ENCODE peak calls at places on chromosomes 3 and 15, in five cellular contexts. Q is small intestine, O is thoracic aorta, D is HepG2, C is right lobe of liver. A is an unnamed sample. For H3K4me1 and H3K27me3, the result is how much of the 10 kb centered on the place peaks cover.

GRCh38 chr3:189167027-189167766 is 4.6 kb upstream of the TPRG1 start:
- DNase-seq in O (no peak), C (no peak), Q (peak), D (no peak), A (no peak)

GRCh38 chr3:11005686-11006256 is 13.2 kb downstream of the SLC6A1 start:
- DNase-seq in D (no peak), O (no peak), C (no peak), Q (no peak), A (no peak)

GRCh38 chr3:102038477-102039142 is 189.3 kb downstream of the NFKBIZ start:
- DNase-seq in D (no peak), C (no peak), Q (no peak), O (no peak), A (no peak)

GRCh38 chr15:98452238-98452637 is 196.1 kb upstream of the IGF1R start:
- DNase-seq in C (no peak), O (no peak), D (no peak), Q (no peak), A (no peak)

GRCh38 chr15:91572110-91572509 is 281.4 kb upstream of the SLCO3A1 start:
- DNase-seq in D (no peak), C (no peak), O (no peak), Q (no peak), A (no peak)

GRCh38 chr3:99319961-99320360 is 318.4 kb upstream of the COL8A1 start:
- DNase-seq in Q (no peak), C (no peak), O (no peak), D (no peak), A (no peak)

GRCh38 chr15:68781766-68782588 is 38.7 kb downstream of the ANP32A start:
- DNase-seq in C (peak), O (peak), D (no peak), Q (no peak), A (peak)

GRCh38 chr15:38374024-38374423 is 79.9 kb upstream of the FAM98B start:
- DNase-seq in O (no peak), C (no peak), Q (no peak), D (no peak), A (no peak)

GRCh38 chr3:3800685-3801509 is 1.7 kb downstream of the LRRN1 start:
- DNase-seq in C (peak), Q (peak), D (no peak), O (no peak), A (no peak)

GRCh38 chr3:94413721-94414106 is 350.9 kb downstream of the NSUN3 start:
- DNase-seq in O (no peak), D (no peak), C (no peak), Q (no peak), A (no peak)

GRCh38 chr3:72141264-72141663 is 356.3 kb upstream of the PROK2 start:
- DNase-seq in Q (no peak), D (no peak), O (no peak), C (no peak), A (no peak)

GRCh38 chr15:66822106-66822505 is 120.1 kb downstream of the SMAD6 start:
- DNase-seq in O (no peak), C (no peak), D (no peak), Q (no peak), A (no peak)

GRCh38 chr3:38580450-38581382 is 68.8 kb downstream of the SCN5A start:
- DNase-seq in Q (no peak), O (no peak), C (no peak), D (no peak), A (no peak)

GRCh38 chr3:172191629-172192028 is 152.3 kb downstream of the FNDC3B start:
- DNase-seq in C (no peak), O (no peak), D (no peak), Q (no peak), A (no peak)

GRCh38 chr3:15500107-15500724 is 21.3 kb downstream of the COLQ start:
- DNase-seq in Q (no peak), D (no peak), C (no peak), O (no peak), A (no peak)

GRCh38 chr3:112120485-112120836 is 12.6 kb downstream of the GCSAM start:
- DNase-seq in C (no peak), D (no peak), O (no peak), Q (no peak), A (no peak)

GRCh38 chr3:195182470-195182795 is 88.5 kb downstream of the XXYLT1 start:
- DNase-seq in Q (no peak), O (no peak), D (no peak), C (no peak), A (no peak)

GRCh38 chr3:123618768-123619484 is 34.1 kb upstream of the HACD2 start:
- DNase-seq in D (no peak), C (no peak), Q (no peak), O (peak), A (peak)

GRCh38 chr3:197376020-197376419 is 77.6 kb upstream of the DLG1 start:
- DNase-seq in C (no peak), D (no peak), Q (no peak), O (no peak), A (no peak)

GRCh38 chr15:45660231-45660979 is 25.6 kb downstream of the SQOR start:
- DNase-seq in C (no peak), Q (no peak), D (no peak), O (no peak), A (no peak)

GRCh38 chr3:67964596-67964995 is 310.2 kb upstream of the SUCLG2 start:
- DNase-seq in O (no peak), D (no peak), C (no peak), Q (no peak), A (no peak)

GRCh38 chr3:60746690-60747416 is 504.4 kb downstream of the FHIT start:
- DNase-seq in O (no peak), C (no peak), Q (no peak), D (no peak), A (no peak)

GRCh38 chr15:83605595-83605994 is 48.3 kb upstream of the ADAMTSL3 start:
- DNase-seq in Q (no peak), O (no peak), C (no peak), D (no peak), A (peak)

GRCh38 chr3:196093271-196094111 is 11.6 kb upstream of the TFRC start:
- DNase-seq in C (no peak), D (no peak), O (no peak), Q (no peak), A (no peak)

GRCh38 chr3:29440321-29441019 is 159.6 kb downstream of the RBMS3 start:
- DNase-seq in C (no peak), D (no peak), Q (peak), O (no peak), A (no peak)

GRCh38 chr3:12796171-12797123 is at the start of gene CAND2:
- DNase-seq in Q (no peak), C (no peak), D (no peak), O (peak), A (peak)

GRCh38 chr3:126245811-126246727 is 65.7 kb upstream of the ALDH1L1 start:
- DNase-seq in Q (peak), C (no peak), D (peak), O (no peak), A (peak)

GRCh38 chr3:154819491-154819890 is 260.6 kb upstream of the MME start:
- DNase-seq in Q (no peak), D (no peak), C (no peak), O (no peak), A (no peak)

GRCh38 chr3:8938021-8938420 is 25.3 kb downstream of the RAD18 start:
- DNase-seq in C (no peak), O (no peak), D (peak), Q (no peak), A (no peak)

GRCh38 chr3:72487078-72487765 is 361.0 kb downstream of the SHQ1 start:
- DNase-seq in C (no peak), O (peak), D (peak), Q (no peak), A (peak)

GRCh38 chr3:30180305-30181275 is 425.8 kb upstream of the TGFBR2 start:
- DNase-seq in Q (no peak), O (no peak), D (no peak), C (no peak), A (no peak)

GRCh38 chr3:20043398-20043797 is 3.2 kb downstream of the KAT2B start:
- DNase-seq in Q (peak), O (peak), D (no peak), C (peak), A (peak)

GRCh38 chr3:182793663-182794454 is 555 bp downstream of the ATP11B start:
- DNase-seq in C (peak), Q (peak), O (no peak), D (peak), A (peak)

GRCh38 chr15:71197620-71198019 is 82.3 kb downstream of the THSD4 start:
- DNase-seq in O (no peak), D (no peak), C (no peak), Q (no peak), A (no peak)
- H3K4me1 ChIP-seq in O (under half), D (under half), C (under half), Q (under half), A (under half)

GRCh38 chr15:30925686-30926085 is 22.0 kb downstream of the FAN1 start:
- DNase-seq in D (no peak), O (no peak), C (no peak), Q (no peak), A (no peak)
- H3K27ac ChIP-seq in D (no peak), O (no peak), C (no peak), Q (no peak), A (peak)

GRCh38 chr15:64985382-64986033 is 4.2 kb downstream of the SPG21 start:
- DNase-seq in O (no peak), C (no peak), D (peak), Q (no peak), A (no peak)

GRCh38 chr15:64981812-64982431 is 7.8 kb downstream of the SPG21 start:
- DNase-seq in Q (peak), C (peak), D (peak), O (no peak), A (no peak)

GRCh38 chr15:64987136-64987535 is 2.6 kb downstream of the SPG21 start:
- DNase-seq in O (no peak), Q (no peak), D (no peak), C (no peak), A (no peak)

GRCh38 chr15:64979252-64979710 is 10.4 kb downstream of the SPG21 start:
- DNase-seq in Q (no peak), C (no peak), O (no peak), D (no peak), A (no peak)

DNA sequence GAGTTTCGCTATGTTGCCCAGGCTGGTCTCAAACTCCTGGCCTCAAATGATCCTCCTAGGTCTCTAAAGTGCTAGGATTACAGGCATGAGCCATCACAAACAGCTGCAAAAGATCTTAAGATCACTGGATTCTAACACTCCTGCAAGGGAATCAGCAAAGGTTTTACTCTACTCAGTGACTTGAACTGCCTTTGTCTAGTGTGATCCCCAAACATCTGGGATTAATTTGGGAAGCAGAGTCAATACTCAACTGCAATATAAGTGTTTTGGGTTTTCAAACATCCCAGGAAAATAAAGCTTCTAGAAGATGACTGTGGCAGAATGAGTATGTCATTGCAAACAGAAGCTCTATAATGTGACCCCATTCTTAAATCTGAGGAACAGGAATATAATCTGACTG is 7.2 kb downstream of the SPG21 start:
- DNase-seq in Q (no peak), D (no peak), C (no peak), O (no peak), A (no peak)
- H3K27me3 ChIP-seq in Q (under half), D (under half), C (under half), O (under half), A (under half)

DNA sequence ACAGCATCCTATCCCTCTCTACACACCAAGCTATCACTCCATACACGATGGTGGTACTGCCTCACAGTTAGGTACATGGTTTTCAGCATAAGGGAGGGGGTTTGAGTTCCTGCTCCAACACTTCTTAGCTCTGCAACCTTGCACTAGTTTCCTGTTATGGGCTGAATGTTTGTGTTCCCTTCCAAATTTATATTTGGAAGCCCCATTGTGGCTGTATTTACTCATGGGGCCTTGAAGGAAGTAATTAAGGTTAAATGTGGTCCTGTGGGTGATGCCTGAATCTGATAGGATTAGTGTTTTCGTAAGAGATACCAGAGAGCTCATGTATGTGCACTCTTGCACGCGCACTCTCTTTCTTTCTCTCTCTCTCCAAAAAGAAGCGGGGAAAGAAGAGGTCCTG is 259.4 kb downstream of the RORA start:
- DNase-seq in O (no peak), D (no peak), Q (no peak), C (no peak), A (no peak)
- H3K4me1 ChIP-seq in O (under half), D (under half), Q (under half), C (under half), A (under half)

GRCh38 chr3:57959407-57960173 is 48.6 kb upstream of the FLNB start:
- DNase-seq in O (no peak), C (no peak), Q (peak), D (no peak), A (peak)

GRCh38 chr3:57958642-57959406 is 49.4 kb upstream of the FLNB start:
- DNase-seq in Q (peak), D (no peak), O (no peak), C (no peak), A (no peak)

GRCh38 chr3:57961177-57961827 is 46.9 kb upstream of the FLNB start:
- DNase-seq in D (peak), Q (peak), O (no peak), C (no peak), A (no peak)

GRCh38 chr3:57961828-57962447 is 46.3 kb upstream of the FLNB start:
- DNase-seq in C (no peak), O (no peak), Q (peak), D (peak), A (no peak)

GRCh38 chr3:57960174-57960505 is 48.1 kb upstream of the FLNB start:
- DNase-seq in C (no peak), O (no peak), Q (no peak), D (peak), A (no peak)
- H3K27ac ChIP-seq in C (no peak), O (no peak), Q (peak), D (peak), A (peak)